ENCODE peak calls at places on chromosomes 1 and 21, in nine cellular contexts. B is CD8-positive, alpha-beta T cell; L is naive thymus-derived CD4-positive, alpha-beta T cell; T is uterus; I is heart right ventricle; H is ovary; Z is left ventricle myocardium inferior; O is Karpas-422; R is aorta. U is an unnamed sample.

GRCh38 chr1:235102993-235103411 is 25.6 kb downstream of the TOMM20 start:
- DNase-seq in Z (no peak), R (no peak), L (peak), H (no peak), O (no peak), B (peak), T (peak), I (no peak), U (no peak)

GRCh38 chr1:25562101-25562927 is 18.9 kb downstream of the LDLRAP1 start:
- DNase-seq in I (no peak), T (no peak), B (peak), H (no peak), L (peak), Z (no peak), R (no peak), O (peak), U (no peak)

GRCh38 chr1:223248787-223249175 is 105.7 kb upstream of the TLR5 start:
- DNase-seq in H (no peak), R (no peak), L (peak), B (peak), Z (no peak), T (no peak), I (no peak), O (peak), U (no peak)

GRCh38 chr1:117897551-117897950 is 31.9 kb downstream of the GDAP2 start:
- DNase-seq in Z (no peak), H (no peak), L (no peak), R (no peak), T (no peak), B (no peak), I (no peak), O (no peak), U (no peak)

GRCh38 chr1:31102501-31102950 is 37.0 kb upstream of the PUM1 start:
- DNase-seq in R (no peak), L (no peak), O (no peak), I (no peak), T (no peak), H (no peak), B (no peak), Z (peak), U (no peak)

GRCh38 chr1:202834771-202835547 is 24.2 kb downstream of the PCAT6 start:
- DNase-seq in B (no peak), Z (no peak), T (no peak), L (no peak), H (no peak), R (no peak), I (no peak), O (no peak), U (no peak)

GRCh38 chr1:34066921-34067603 is 98.0 kb downstream of the CSMD2 start:
- DNase-seq in T (no peak), L (no peak), O (no peak), B (no peak), I (no peak), H (no peak), R (no peak), Z (no peak), U (no peak)

GRCh38 chr1:234065794-234066447 is 161.4 kb downstream of the SLC35F3 start:
- DNase-seq in R (peak), O (peak), T (peak), B (peak), L (peak), H (peak), Z (peak), I (peak), U (peak)

GRCh38 chr1:119702384-119702783 is 9.3 kb upstream of the PHGDH start:
- DNase-seq in H (no peak), T (no peak), I (no peak), Z (no peak), L (no peak), R (no peak), B (no peak), O (no peak), U (no peak)

GRCh38 chr1:81187636-81188035 is 613.1 kb upstream of the ADGRL2 start:
- DNase-seq in T (no peak), H (no peak), Z (no peak), B (no peak), R (no peak), O (no peak), I (no peak), L (no peak), U (no peak)

GRCh38 chr1:26082020-26082350 is 14.6 kb upstream of the TRIM63 start:
- DNase-seq in O (no peak), Z (no peak), R (no peak), I (no peak), L (no peak), B (no peak), H (no peak), T (no peak), U (no peak)

GRCh38 chr1:202802998-202803932 is 5.0 kb downstream of the KDM5B start:
- DNase-seq in L (no peak), H (no peak), R (no peak), I (no peak), B (no peak), Z (no peak), O (no peak), T (no peak), U (no peak)

GRCh38 chr1:53686371-53687267 is 52.3 kb downstream of the GLIS1 start:
- DNase-seq in Z (no peak), O (no peak), T (no peak), I (no peak), L (no peak), H (no peak), R (no peak), B (no peak), U (no peak)

GRCh38 chr1:159051436-159051835 is 25.1 kb downstream of the AIM2 start:
- DNase-seq in B (no peak), Z (no peak), O (no peak), L (no peak), I (no peak), R (no peak), H (no peak), T (no peak), U (no peak)

GRCh38 chr1:47756411-47756810 is 240.8 kb downstream of the TRABD2B start:
- DNase-seq in O (no peak), Z (no peak), H (no peak), T (no peak), L (no peak), I (no peak), R (no peak), B (no peak), U (no peak)

GRCh38 chr1:77543822-77544448 is 138.5 kb downstream of the ZZZ3 start:
- DNase-seq in R (no peak), Z (no peak), T (no peak), L (no peak), O (no peak), H (no peak), B (no peak), I (no peak), U (no peak)

GRCh38 chr1:1550591-1551432 is 10.4 kb upstream of the TMEM240 start:
- DNase-seq in I (no peak), L (no peak), B (no peak), R (no peak), O (peak), Z (no peak), T (no peak), H (no peak), U (no peak)

GRCh38 chr1:246178902-246179301 is 328.2 kb downstream of the SMYD3 start:
- DNase-seq in L (no peak), R (no peak), T (no peak), I (no peak), Z (no peak), H (no peak), O (no peak), B (no peak), U (no peak)

DNA sequence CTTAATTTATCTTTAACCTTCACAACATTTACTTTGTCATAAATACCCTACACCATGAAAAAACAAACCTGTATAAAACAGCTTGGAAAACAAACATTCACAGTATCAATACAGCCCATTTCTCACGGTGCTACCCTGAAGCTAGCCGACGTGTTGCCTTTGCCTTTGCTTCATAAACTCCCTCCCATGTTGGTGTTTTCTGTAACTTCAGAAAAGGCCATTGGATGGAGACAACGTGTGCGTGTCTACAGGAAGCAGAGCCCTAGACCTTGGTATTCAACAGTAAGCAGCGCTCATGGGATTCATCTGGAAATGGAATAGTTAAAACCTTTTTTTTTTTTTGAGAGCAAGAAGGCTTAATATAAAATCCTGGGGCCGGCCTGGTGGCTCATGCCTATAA is 7.2 kb upstream of the PRDM15 start:
- DNase-seq in O (no peak), R (no peak), T (no peak), H (no peak), L (no peak), I (no peak), Z (no peak), B (no peak), U (no peak)
- H3K27ac ChIP-seq in O (no peak), R (no peak), T (no peak), H (no peak), L (no peak), I (no peak), Z (no peak), B (no peak), U (no peak)

GRCh38 chr1:68322837-68323687 is 90.7 kb upstream of the WLS start:
- DNase-seq in B (no peak), R (peak), L (no peak), I (no peak), Z (no peak), H (peak), O (no peak), T (peak), U (no peak)
- H3K27ac ChIP-seq in B (no peak), R (no peak), L (no peak), I (no peak), Z (no peak), H (peak), O (no peak), T (peak), U (no peak)

DNA sequence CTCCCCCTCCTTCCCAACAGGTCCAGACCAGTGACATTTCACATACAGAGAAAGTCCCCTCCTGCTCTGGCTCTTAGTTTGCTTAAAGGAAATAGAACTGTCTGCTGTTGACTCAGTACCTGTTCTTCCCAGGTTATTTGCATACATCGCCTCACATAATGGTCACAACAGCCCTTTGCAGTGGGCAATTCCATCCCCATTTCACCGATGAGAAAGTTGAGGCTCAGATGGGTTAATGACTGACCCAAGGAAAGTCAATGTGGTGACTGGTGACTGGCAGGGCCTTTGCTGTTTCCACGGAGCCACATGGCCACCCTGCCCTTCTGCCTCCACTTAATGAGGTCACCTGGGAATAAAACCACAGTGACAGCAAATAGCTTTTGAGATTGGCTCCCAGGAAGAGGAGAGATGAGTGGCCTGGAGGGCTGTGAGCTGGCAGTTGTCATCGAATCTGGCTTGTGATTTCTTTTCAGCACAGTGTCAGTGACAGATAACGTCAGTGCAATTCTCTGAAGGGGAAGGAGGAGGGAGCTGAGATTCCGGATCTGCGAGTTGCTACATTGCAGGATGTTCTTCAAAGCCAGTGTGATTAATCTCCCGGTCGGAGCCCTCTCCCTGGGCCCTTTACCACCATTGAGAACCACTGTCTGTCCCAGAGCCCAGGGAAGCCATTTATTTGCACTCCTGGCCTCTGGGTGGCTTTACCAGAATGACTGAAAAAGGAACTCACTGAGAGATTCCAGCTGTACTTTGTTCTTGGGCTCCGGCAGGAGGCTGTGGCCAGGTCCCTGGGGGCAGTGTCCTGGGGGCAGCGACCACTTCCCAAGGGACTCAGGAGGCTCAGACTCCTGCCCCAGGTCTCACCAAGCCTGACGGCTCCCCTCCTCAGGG is 117.1 kb downstream of the CNIH3 start:
- DNase-seq in Z (peak), T (no peak), H (no peak), O (no peak), L (no peak), R (no peak), I (no peak), B (no peak), U (no peak)
- H3K27ac ChIP-seq in Z (peak), T (no peak), H (no peak), O (no peak), L (no peak), R (no peak), I (peak), B (no peak), U (no peak)

DNA sequence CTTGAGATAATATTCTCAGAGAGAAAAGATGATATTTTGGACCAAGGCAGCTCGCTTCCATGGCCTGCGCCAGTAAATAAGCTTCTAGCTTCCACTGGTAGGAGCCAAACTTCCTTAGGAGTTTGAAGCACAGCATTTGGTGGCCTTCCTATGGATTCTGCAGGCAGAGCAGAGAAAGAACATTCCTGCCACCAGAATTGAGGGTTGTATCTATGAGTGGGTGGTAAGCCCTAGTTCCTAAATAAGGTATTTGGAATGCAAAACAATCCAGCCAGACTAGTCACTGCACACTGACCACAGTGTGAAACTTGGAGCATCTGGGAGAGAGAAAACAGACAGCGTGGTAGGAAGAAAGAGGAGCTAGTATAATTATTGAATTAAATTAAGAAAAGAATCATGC is 54.1 kb upstream of the BCAR3 start:
- DNase-seq in Z (no peak), O (no peak), H (no peak), T (no peak), R (no peak), B (no peak), I (no peak), L (no peak), U (no peak)
- H3K27ac ChIP-seq in Z (no peak), O (no peak), H (no peak), T (no peak), R (no peak), B (no peak), I (no peak), L (no peak), U (no peak)

U was measured in substantia nigra.